ENCODE peak calls at places on chromosome 6, in nine cellular contexts. M, F, X, B, I, T, C, G and Y are unnamed samples.

GRCh38 chr6:33655155-33655554 is 34.0 kb downstream of the ITPR3 start:
- DNase-seq in M (no peak), F (no peak), X (no peak), B (no peak), I (no peak), T (no peak), C (no peak), G (no peak), Y (no peak)

GRCh38 chr6:51477912-51478311 is 609.5 kb downstream of the PKHD1 start:
- DNase-seq in M (no peak), F (no peak), X (no peak), B (no peak), I (no peak), T (no peak), C (no peak), G (no peak), Y (no peak)

GRCh38 chr6:156848123-156848522 is 70.9 kb downstream of the ARID1B start:
- DNase-seq in M (no peak), F (no peak), X (no peak), B (no peak), I (no peak), T (no peak), C (no peak), G (no peak), Y (no peak)

GRCh38 chr6:7313505-7314165 is 636 bp upstream of the SSR1 start:
- DNase-seq in M (no peak), F (no peak), X (no peak), B (no peak), I (no peak), T (no peak), C (no peak), G (no peak), Y (no peak)

GRCh38 chr6:78947962-78948361 is 80.6 kb downstream of the IRAK1BP1 start:
- DNase-seq in M (no peak), F (no peak), X (no peak), B (no peak), I (peak; percentile 15), T (no peak), C (no peak), G (no peak), Y (no peak)

GRCh38 chr6:159126590-159126989 is 42.6 kb upstream of the FNDC1 start:
- DNase-seq in M (no peak), F (no peak), X (no peak), B (no peak), I (no peak), T (no peak), C (no peak), G (no peak), Y (no peak)

GRCh38 chr6:108368431-108369030 is 73.7 kb downstream of the AFG1L start:
- DNase-seq in M (no peak), F (no peak), X (no peak), B (peak; percentile 11), I (no peak), T (no peak), C (no peak), G (no peak), Y (no peak)

GRCh38 chr6:129673758-129674157 is 36.2 kb downstream of the ARHGAP18 start:
- DNase-seq in M (no peak), F (no peak), X (no peak), B (no peak), I (no peak), T (no peak), C (no peak), G (no peak), Y (no peak)

GRCh38 chr6:42339991-42340401 is 111.7 kb downstream of the TRERF1 start:
- DNase-seq in M (no peak), F (no peak), X (no peak), B (no peak), I (no peak), T (no peak), C (no peak), G (no peak), Y (no peak)

GRCh38 chr6:34022250-34022872 is 123.5 kb downstream of the GRM4 start:
- DNase-seq in M (no peak), F (no peak), X (no peak), B (no peak), I (no peak), T (no peak), C (no peak), G (no peak), Y (no peak)

GRCh38 chr6:33029297-33030184 is 20.1 kb upstream of the HLA-DOA start:
- DNase-seq in M (no peak), F (peak; percentile 72), X (no peak), B (peak; percentile 89), I (peak; percentile 25), T (peak; percentile 69), C (no peak), G (no peak), Y (no peak)

GRCh38 chr6:2684059-2684749 is 66.5 kb downstream of the MYLK4 start:
- DNase-seq in M (no peak), F (no peak), X (no peak), B (no peak), I (no peak), T (no peak), C (peak; percentile 86), G (no peak), Y (no peak)

GRCh38 chr6:16625319-16626240 is 135.7 kb downstream of the ATXN1 start:
- DNase-seq in M (no peak), F (no peak), X (no peak), B (no peak), I (peak; percentile 11), T (no peak), C (no peak), G (no peak), Y (no peak)

GRCh38 chr6:111276335-111276734 is 189.0 kb downstream of the SLC16A10 start:
- DNase-seq in M (no peak), F (no peak), X (no peak), B (no peak), I (no peak), T (no peak), C (no peak), G (no peak), Y (no peak)

GRCh38 chr6:111278738-111279137 is 191.4 kb downstream of the SLC16A10 start:
- DNase-seq in M (no peak), F (no peak), X (no peak), B (no peak), I (no peak), T (no peak), C (no peak), G (no peak), Y (no peak)

GRCh38 chr6:111277819-111278218 is 190.5 kb downstream of the SLC16A10 start:
- DNase-seq in M (no peak), F (no peak), X (no peak), B (no peak), I (no peak), T (no peak), C (no peak), G (no peak), Y (no peak)

GRCh38 chr6:111276736-111277135 is 189.4 kb downstream of the SLC16A10 start:
- DNase-seq in M (no peak), F (no peak), X (no peak), B (no peak), I (no peak), T (no peak), C (no peak), G (no peak), Y (no peak)

DNA sequence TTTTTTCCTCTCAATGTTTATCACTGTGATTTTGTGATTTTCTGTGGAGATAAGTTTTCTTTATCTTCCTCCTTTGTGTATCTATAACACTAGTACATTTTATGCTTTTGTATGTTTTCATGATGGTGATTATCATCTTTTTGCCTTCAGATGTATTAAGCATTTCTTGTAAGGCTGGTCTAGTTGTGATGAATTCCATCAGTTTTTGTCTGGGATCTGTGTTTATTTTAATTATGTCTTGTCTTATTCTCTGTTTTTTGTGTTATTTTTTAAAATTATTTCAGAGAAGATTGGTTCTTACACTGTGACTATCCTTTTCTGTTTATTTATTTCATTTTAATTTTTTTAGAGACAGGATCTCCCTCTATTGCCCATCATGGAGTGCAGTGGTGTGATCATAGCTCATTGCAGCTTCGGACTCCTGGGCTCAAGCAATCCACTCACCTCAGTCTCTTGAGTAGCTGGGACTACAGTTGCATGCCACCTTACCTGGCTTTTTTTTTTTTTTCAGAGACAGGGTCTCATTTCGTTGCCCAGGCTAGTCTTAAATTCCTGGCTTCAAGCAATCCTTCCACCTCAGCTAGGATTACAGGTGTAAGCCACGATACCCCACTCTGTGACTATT is 187.4 kb downstream of the SLC16A10 start:
- DNase-seq in M (no peak), F (no peak), X (no peak), B (no peak), I (no peak), T (no peak), C (no peak), G (no peak), Y (no peak)
- H3K4me1 ChIP-seq in M (no peaks in the 10 kb centered on the region), F (no peaks in the 10 kb centered on the region), X (peaks cover 15% of the 10 kb centered on the region), B (no peaks in the 10 kb centered on the region), I (peaks cover 2% of the 10 kb centered on the region), T (no peaks in the 10 kb centered on the region), C (no peaks in the 10 kb centered on the region), G (no peaks in the 10 kb centered on the region), Y (no peaks in the 10 kb centered on the region)

GRCh38 chr6:105204331-105204730 is 24.5 kb upstream of the POPDC3 start:
- DNase-seq in M (no peak), F (no peak), X (no peak), B (no peak), I (peak; percentile 55), T (no peak), C (no peak), G (no peak), Y (no peak)
- H3K27ac ChIP-seq in M (no peak overlapping the region), F (no peak overlapping the region), X (no peak overlapping the region), B (no peak overlapping the region), I (no peak overlapping the region), T (no peak overlapping the region), C (no peak overlapping the region), G (no peak overlapping the region), Y (no peak overlapping the region)

GRCh38 chr6:149581349-149581748 is 15.2 kb downstream of the GINM1 start:
- DNase-seq in M (no peak), F (no peak), X (no peak), B (no peak), I (no peak), T (no peak), C (no peak), G (no peak), Y (no peak)

GRCh38 chr6:149586149-149586548 is 20.0 kb downstream of the GINM1 start:
- DNase-seq in M (no peak), F (no peak), X (no peak), B (no peak), I (no peak), T (no peak), C (no peak), G (no peak), Y (no peak)

GRCh38 chr6:149580880-149581279 is 14.7 kb downstream of the GINM1 start:
- DNase-seq in M (no peak), F (no peak), X (no peak), B (no peak), I (no peak), T (no peak), C (no peak), G (no peak), Y (no peak)
- H3K36me3 ChIP-seq in M (peaks cover 42% of the 10 kb centered on the region), F (peaks cover 73% of the 10 kb centered on the region), X (no peaks in the 10 kb centered on the region), B (peaks cover 69% of the 10 kb centered on the region), I (peaks cover 60% of the 10 kb centered on the region), T (peaks cover 9% of the 10 kb centered on the region), C (peaks cover 5% of the 10 kb centered on the region), G (peaks cover 15% of the 10 kb centered on the region), Y (peaks cover 10% of the 10 kb centered on the region)

DNA sequence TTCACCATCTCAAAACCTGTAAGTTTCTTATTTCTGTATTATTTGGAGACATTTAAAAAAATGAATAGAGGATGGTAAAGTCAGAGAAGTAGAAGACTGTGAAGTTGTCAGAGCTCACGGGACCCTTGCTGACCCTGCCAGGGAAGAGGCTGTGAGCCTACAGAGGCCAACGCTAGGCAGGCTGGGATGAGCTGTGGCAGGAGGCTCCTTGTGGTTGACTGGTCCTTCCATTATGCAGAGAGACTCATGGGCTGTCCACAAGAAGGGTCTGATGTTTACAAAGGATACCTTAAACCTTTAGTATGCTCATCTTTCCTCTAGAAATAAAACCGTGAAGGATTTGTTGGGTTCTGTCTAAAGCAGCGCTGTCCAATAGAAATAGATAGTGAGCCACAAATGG is 42.9 kb downstream of the DUSP22 start:
- DNase-seq in M (no peak), F (no peak), X (no peak), B (no peak), I (no peak), T (no peak), C (no peak), G (no peak), Y (no peak)
- H3K4me1 ChIP-seq in M (no peaks in the 10 kb centered on the region), F (peaks cover 20% of the 10 kb centered on the region), X (no peaks in the 10 kb centered on the region), B (peaks cover 98% of the 10 kb centered on the region), I (peaks cover 7% of the 10 kb centered on the region), T (peaks cover 28% of the 10 kb centered on the region), C (no peaks in the 10 kb centered on the region), G (peaks cover 23% of the 10 kb centered on the region), Y (peaks cover 39% of the 10 kb centered on the region)